ENCODE peak calls at places on chromosomes 7 and 10, in seven cellular contexts. T is IMR-90, D is kidney tubule cell, Z is AG20443, W is NCI-H2029 treated with DMSO at 0.1 percent for 48 hours, J is germinal center, F is colonic mucosa. O is an unnamed sample.

GRCh38 chr7:50491943-50492342 is 41.8 kb upstream of the FIGNL1 start:
- DNase-seq in F (no peak), J (no peak), T (no peak), W (no peak), Z (no peak), D (no peak), O (no peak)

GRCh38 chr10:44818721-44819127 is 92.4 kb upstream of the TMEM72 start:
- DNase-seq in D (no peak), F (no peak), J (no peak), T (peak; percentile 50), W (no peak), Z (no peak), O (no peak)

GRCh38 chr10:72638586-72639440 is 12.9 kb upstream of the MICU1 start:
- DNase-seq in Z (no peak), F (no peak), D (peak; percentile 95), J (no peak), W (no peak), T (no peak), O (no peak)

GRCh38 chr7:119438315-119438714 is 834.7 kb upstream of the KCND2 start:
- DNase-seq in Z (no peak), T (no peak), D (no peak), J (no peak), W (no peak), F (no peak), O (no peak)

GRCh38 chr7:149278396-149278795 is 16.4 kb downstream of the ZNF783 start:
- DNase-seq in W (no peak), D (no peak), Z (no peak), J (no peak), T (no peak), F (no peak), O (no peak)

GRCh38 chr10:48365668-48366067 is 59.2 kb downstream of the MAPK8 start:
- DNase-seq in Z (no peak), F (no peak), D (no peak), T (peak; percentile 16), W (no peak), J (no peak), O (no peak)

GRCh38 chr10:11856678-11857077 is 33.5 kb downstream of the PROSER2 start:
- DNase-seq in T (no peak), F (no peak), D (peak; percentile 52), Z (peak; percentile 86), W (no peak), J (no peak), O (no peak)

GRCh38 chr10:28875535-28876208 is 198.4 kb downstream of the BAMBI start:
- DNase-seq in J (no peak), Z (no peak), W (no peak), D (peak; percentile 85), T (peak; percentile 73), F (no peak), O (no peak)

GRCh38 chr7:142139597-142140501 is 28.3 kb downstream of the MGAM2 start:
- DNase-seq in F (no peak), W (no peak), D (no peak), T (no peak), Z (no peak), J (no peak), O (no peak)

GRCh38 chr7:37416739-37417474 is 31.8 kb downstream of the ELMO1 start:
- DNase-seq in F (no peak), T (no peak), W (no peak), Z (no peak), J (no peak), D (no peak), O (no peak)

GRCh38 chr7:148303295-148304013 is 287.1 kb upstream of the C7orf33 start:
- DNase-seq in D (peak; percentile 37), T (no peak), F (peak; percentile 34), Z (peak; percentile 51), J (no peak), W (no peak), O (peak; percentile 23)

GRCh38 chr7:84137812-84138211 is 56.8 kb downstream of the SEMA3A start:
- DNase-seq in F (no peak), D (no peak), J (no peak), T (peak; percentile 24), W (no peak), Z (no peak), O (no peak)

GRCh38 chr10:132383751-132384181 is 13.2 kb upstream of the PWWP2B start:
- DNase-seq in Z (no peak), T (no peak), F (no peak), J (no peak), D (no peak), W (no peak), O (no peak)

GRCh38 chr10:110327262-110327914 is 22.7 kb upstream of the SMNDC1 start:
- DNase-seq in Z (no peak), W (no peak), D (peak; percentile 47), F (no peak), J (no peak), T (peak; percentile 28), O (no peak)

GRCh38 chr10:32948451-32948850 is 9.6 kb downstream of the ITGB1 start:
- DNase-seq in T (no peak), W (no peak), D (no peak), Z (no peak), J (no peak), F (no peak), O (no peak)

GRCh38 chr10:133475821-133476640 is 22.3 kb downstream of the SCART1 start:
- DNase-seq in J (no peak), D (no peak), Z (peak; percentile 6), F (no peak), T (no peak), W (no peak), O (no peak)

GRCh38 chr10:102065561-102066420 is 642 bp downstream of the HPS6 start:
- DNase-seq in T (peak; percentile 13), Z (peak; percentile 62), J (peak; percentile 61), W (no peak), D (peak; percentile 42), F (peak; percentile 26), O (peak; percentile 31)